ENCODE peak calls at places on chromosome 18, in six cellular contexts. One of them, this sample, is unnamed.

GRCh38 chr18:12317664-12318333 is 9.8 kb downstream of the TUBB6 start:
- DNase-seq in CD8-positive, alpha-beta T cell: no peak
- DNase-seq in heart right ventricle: no peak
- DNase-seq in OCI-LY7: peak
- DNase-seq in heart left ventricle: no peak
- DNase-seq in mesenchymal stem cell: peak
- DNase-seq in this sample: no peak

GRCh38 chr18:55861266-55861665 is 273.3 kb upstream of the TCF4 start:
- DNase-seq in CD8-positive, alpha-beta T cell: no peak
- DNase-seq in heart right ventricle: no peak
- DNase-seq in OCI-LY7: no peak
- DNase-seq in heart left ventricle: no peak
- DNase-seq in mesenchymal stem cell: peak
- DNase-seq in this sample: no peak

GRCh38 chr18:37570336-37570930 is 4.8 kb upstream of the CELF4 start:
- DNase-seq in CD8-positive, alpha-beta T cell: no peak
- DNase-seq in heart right ventricle: no peak
- DNase-seq in OCI-LY7: no peak
- DNase-seq in heart left ventricle: no peak
- DNase-seq in mesenchymal stem cell: no peak
- DNase-seq in this sample: no peak

GRCh38 chr18:28984731-28985130 is 807.8 kb upstream of the CDH2 start:
- DNase-seq in CD8-positive, alpha-beta T cell: no peak
- DNase-seq in heart right ventricle: no peak
- DNase-seq in OCI-LY7: no peak
- DNase-seq in heart left ventricle: no peak
- DNase-seq in mesenchymal stem cell: no peak
- DNase-seq in this sample: no peak

GRCh38 chr18:10791141-10791808 is 265.4 kb downstream of the NAPG start:
- DNase-seq in CD8-positive, alpha-beta T cell: no peak
- DNase-seq in heart right ventricle: no peak
- DNase-seq in OCI-LY7: peak
- DNase-seq in heart left ventricle: no peak
- DNase-seq in mesenchymal stem cell: peak
- DNase-seq in this sample: no peak

GRCh38 chr18:30687501-30687900 is 355.0 kb downstream of the DSC3 start:
- DNase-seq in CD8-positive, alpha-beta T cell: no peak
- DNase-seq in heart right ventricle: no peak
- DNase-seq in OCI-LY7: no peak
- DNase-seq in heart left ventricle: no peak
- DNase-seq in mesenchymal stem cell: no peak
- DNase-seq in this sample: no peak

GRCh38 chr18:35703043-35703688 is 121.6 kb downstream of the GALNT1 start:
- DNase-seq in CD8-positive, alpha-beta T cell: no peak
- DNase-seq in heart right ventricle: no peak
- DNase-seq in OCI-LY7: no peak
- DNase-seq in heart left ventricle: no peak
- DNase-seq in mesenchymal stem cell: peak
- DNase-seq in this sample: no peak

GRCh38 chr18:63363951-63364350 is 3.1 kb downstream of the KDSR start:
- DNase-seq in CD8-positive, alpha-beta T cell: peak
- DNase-seq in heart right ventricle: no peak
- DNase-seq in OCI-LY7: no peak
- DNase-seq in heart left ventricle: no peak
- DNase-seq in mesenchymal stem cell: no peak
- DNase-seq in this sample: peak

GRCh38 chr18:8423051-8423558 is 186.1 kb upstream of the RAB12 start:
- DNase-seq in CD8-positive, alpha-beta T cell: no peak
- DNase-seq in heart right ventricle: no peak
- DNase-seq in OCI-LY7: no peak
- DNase-seq in heart left ventricle: peak
- DNase-seq in mesenchymal stem cell: peak
- DNase-seq in this sample: no peak

GRCh38 chr18:46761054-46761769 is 4.4 kb upstream of the ST8SIA5 start:
- DNase-seq in CD8-positive, alpha-beta T cell: no peak
- DNase-seq in heart right ventricle: no peak
- DNase-seq in OCI-LY7: no peak
- DNase-seq in heart left ventricle: no peak
- DNase-seq in mesenchymal stem cell: no peak
- DNase-seq in this sample: no peak

DNA sequence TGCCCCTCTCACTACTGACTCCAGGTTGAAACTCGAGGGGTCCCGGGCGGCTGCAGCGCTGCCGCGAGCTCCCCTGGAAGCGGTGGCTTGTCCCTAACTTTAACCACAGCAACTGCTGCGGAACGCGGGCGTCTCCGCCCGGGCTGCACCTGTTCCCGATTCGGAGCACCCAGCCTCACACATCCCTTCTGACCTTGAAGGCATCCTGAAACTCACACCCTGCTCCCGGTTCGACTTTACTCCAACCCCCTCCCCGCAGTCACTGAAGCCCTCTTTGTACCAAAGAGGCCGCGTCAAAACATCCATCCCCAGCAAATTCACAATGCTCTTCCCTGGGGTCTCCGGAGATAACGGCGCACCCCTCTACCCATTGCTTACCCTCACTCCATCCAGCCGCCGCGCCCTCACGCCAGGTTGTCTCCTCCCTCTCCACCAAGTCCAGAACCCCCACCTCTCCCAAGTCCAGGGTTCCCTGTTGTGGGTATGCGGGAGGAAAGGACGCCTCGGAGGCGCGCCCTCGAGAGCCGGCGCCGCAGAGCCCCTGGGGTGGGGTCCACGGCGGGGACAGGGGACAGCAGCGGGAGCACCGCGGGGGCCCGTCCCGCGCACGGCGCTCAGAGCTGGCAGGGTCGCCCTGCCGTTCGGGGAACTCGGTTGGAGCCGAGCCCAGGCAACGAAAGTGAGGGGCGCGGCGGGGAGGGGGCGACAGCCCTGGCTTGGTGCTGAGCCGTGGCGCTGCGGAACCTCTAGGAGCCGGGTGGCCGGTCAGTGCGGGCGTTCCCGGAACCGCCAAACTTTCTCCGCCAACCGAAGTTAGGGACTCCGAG is 938 bp downstream of the MYO5B start:
- DNase-seq in CD8-positive, alpha-beta T cell: no peak
- DNase-seq in heart right ventricle: no peak
- DNase-seq in OCI-LY7: no peak
- DNase-seq in heart left ventricle: no peak
- DNase-seq in mesenchymal stem cell: no peak
- DNase-seq in this sample: no peak
- H3K27ac ChIP-seq in CD8-positive, alpha-beta T cell: no peak
- H3K27ac ChIP-seq in heart right ventricle: no peak
- H3K27ac ChIP-seq in OCI-LY7: no peak
- H3K27ac ChIP-seq in heart left ventricle: no peak
- H3K27ac ChIP-seq in mesenchymal stem cell: no peak
- H3K27ac ChIP-seq in this sample: no peak

DNA sequence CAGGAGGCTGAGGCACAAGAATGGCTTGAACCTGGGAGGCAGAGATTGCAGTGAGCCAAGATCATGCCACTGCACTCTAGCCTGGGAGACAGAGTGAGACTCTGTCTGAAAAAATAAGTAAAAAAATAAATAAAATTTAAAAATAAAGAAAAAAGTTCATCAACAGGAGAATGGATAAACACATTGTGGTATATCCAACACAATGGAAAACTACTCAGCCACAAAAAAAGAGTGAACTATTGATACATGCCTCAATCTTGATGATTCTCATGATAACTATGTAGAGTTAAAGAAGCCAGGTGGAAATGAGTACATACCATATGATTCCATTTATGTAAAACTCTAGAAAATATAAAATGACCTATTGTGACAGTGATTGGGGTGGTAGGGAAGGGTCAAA is 124.3 kb upstream of the AQP4 start:
- DNase-seq in CD8-positive, alpha-beta T cell: no peak
- DNase-seq in heart right ventricle: no peak
- DNase-seq in OCI-LY7: no peak
- DNase-seq in heart left ventricle: no peak
- DNase-seq in mesenchymal stem cell: no peak
- DNase-seq in this sample: no peak
- H3K4me3 ChIP-seq in CD8-positive, alpha-beta T cell: no peak
- H3K4me3 ChIP-seq in heart right ventricle: no peak
- H3K4me3 ChIP-seq in OCI-LY7: no peak
- H3K4me3 ChIP-seq in heart left ventricle: no peak
- H3K4me3 ChIP-seq in mesenchymal stem cell: no peak
- H3K4me3 ChIP-seq in this sample: no peak

GRCh38 chr18:48325115-48325670 is 84.0 kb downstream of the ZBTB7C start:
- DNase-seq in CD8-positive, alpha-beta T cell: no peak
- DNase-seq in heart right ventricle: no peak
- DNase-seq in OCI-LY7: no peak
- DNase-seq in heart left ventricle: no peak
- DNase-seq in mesenchymal stem cell: no peak
- DNase-seq in this sample: no peak

GRCh38 chr18:48330016-48330991 is 78.9 kb downstream of the ZBTB7C start:
- DNase-seq in CD8-positive, alpha-beta T cell: no peak
- DNase-seq in heart right ventricle: no peak
- DNase-seq in OCI-LY7: no peak
- DNase-seq in heart left ventricle: no peak
- DNase-seq in mesenchymal stem cell: peak
- DNase-seq in this sample: no peak

GRCh38 chr18:48324651-48325050 is 84.5 kb downstream of the ZBTB7C start:
- DNase-seq in CD8-positive, alpha-beta T cell: no peak
- DNase-seq in heart right ventricle: no peak
- DNase-seq in OCI-LY7: no peak
- DNase-seq in heart left ventricle: no peak
- DNase-seq in mesenchymal stem cell: no peak
- DNase-seq in this sample: no peak

GRCh38 chr18:48328473-48329205 is 80.5 kb downstream of the ZBTB7C start:
- DNase-seq in CD8-positive, alpha-beta T cell: no peak
- DNase-seq in heart right ventricle: no peak
- DNase-seq in OCI-LY7: no peak
- DNase-seq in heart left ventricle: no peak
- DNase-seq in mesenchymal stem cell: peak
- DNase-seq in this sample: no peak

GRCh38 chr18:48326901-48327675 is 82.1 kb downstream of the ZBTB7C start:
- DNase-seq in CD8-positive, alpha-beta T cell: no peak
- DNase-seq in heart right ventricle: no peak
- DNase-seq in OCI-LY7: no peak
- DNase-seq in heart left ventricle: no peak
- DNase-seq in mesenchymal stem cell: peak
- DNase-seq in this sample: no peak
- H3K27ac ChIP-seq in CD8-positive, alpha-beta T cell: no peak
- H3K27ac ChIP-seq in heart right ventricle: no peak
- H3K27ac ChIP-seq in OCI-LY7: no peak
- H3K27ac ChIP-seq in heart left ventricle: no peak
- H3K27ac ChIP-seq in mesenchymal stem cell: peak
- H3K27ac ChIP-seq in this sample: no peak

DNA sequence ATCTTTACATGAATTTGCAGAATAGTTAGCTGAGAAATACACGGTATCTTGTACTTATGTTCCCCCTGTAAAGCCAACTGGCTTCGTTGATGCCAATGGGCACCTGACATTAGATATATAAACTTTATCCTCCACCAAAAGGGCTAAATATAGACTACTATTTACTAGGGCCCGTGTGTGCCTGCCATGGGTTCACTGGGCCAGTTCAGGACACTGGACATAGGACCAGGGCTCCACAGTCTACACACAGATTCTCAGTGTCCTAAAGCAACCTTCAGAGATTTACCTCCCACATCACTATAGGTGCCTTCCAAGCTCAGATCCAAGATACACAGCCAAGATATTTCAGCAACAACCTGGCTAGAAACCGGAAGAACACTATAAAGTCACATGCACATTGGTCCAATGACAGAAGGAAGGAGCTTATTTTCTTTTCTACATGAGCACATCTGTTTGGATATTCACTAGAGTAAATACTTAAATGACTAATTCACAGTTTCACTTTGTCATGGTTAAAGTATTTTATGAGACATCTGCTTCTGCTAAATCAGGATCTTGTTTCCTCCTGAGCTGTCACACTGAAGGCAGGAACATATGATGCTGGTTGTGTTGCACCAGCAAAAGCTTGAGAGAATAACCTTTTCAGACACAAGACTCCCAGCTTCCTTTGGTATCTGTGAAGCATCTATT is 95.1 kb downstream of the MYO5B start:
- DNase-seq in CD8-positive, alpha-beta T cell: no peak
- DNase-seq in heart right ventricle: no peak
- DNase-seq in OCI-LY7: no peak
- DNase-seq in heart left ventricle: no peak
- DNase-seq in mesenchymal stem cell: peak
- DNase-seq in this sample: no peak
- H3K4me3 ChIP-seq in CD8-positive, alpha-beta T cell: no peak
- H3K4me3 ChIP-seq in heart right ventricle: no peak
- H3K4me3 ChIP-seq in OCI-LY7: no peak
- H3K4me3 ChIP-seq in heart left ventricle: no peak
- H3K4me3 ChIP-seq in mesenchymal stem cell: no peak
- H3K4me3 ChIP-seq in this sample: no peak

DNA sequence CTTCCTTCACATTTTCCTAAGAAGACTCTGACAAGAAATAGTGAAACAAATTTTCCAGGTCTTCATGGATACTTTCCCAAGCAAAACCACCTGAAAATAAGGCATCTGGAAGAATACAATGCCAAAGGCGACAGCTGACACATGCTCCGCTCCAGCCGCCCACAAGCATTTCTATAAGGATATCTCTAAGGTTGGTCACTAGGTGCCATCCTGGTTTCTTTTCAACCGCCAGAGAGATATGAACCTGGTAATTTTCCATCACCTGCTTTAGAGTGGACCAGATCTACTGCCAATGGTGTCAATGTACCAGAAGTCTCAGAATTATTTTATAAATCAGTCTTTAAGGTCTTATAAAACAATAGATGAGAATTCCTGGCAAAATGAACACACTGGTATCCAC is 97.2 kb downstream of the GAREM1 start:
- DNase-seq in CD8-positive, alpha-beta T cell: no peak
- DNase-seq in heart right ventricle: no peak
- DNase-seq in OCI-LY7: no peak
- DNase-seq in heart left ventricle: no peak
- DNase-seq in mesenchymal stem cell: no peak
- DNase-seq in this sample: no peak
- H3K27ac ChIP-seq in CD8-positive, alpha-beta T cell: no peak
- H3K27ac ChIP-seq in heart right ventricle: no peak
- H3K27ac ChIP-seq in OCI-LY7: no peak
- H3K27ac ChIP-seq in heart left ventricle: no peak
- H3K27ac ChIP-seq in mesenchymal stem cell: no peak
- H3K27ac ChIP-seq in this sample: no peak

GRCh38 chr18:23114171-23114881 is 21.0 kb upstream of the CABLES1 start:
- DNase-seq in CD8-positive, alpha-beta T cell: no peak
- DNase-seq in heart right ventricle: no peak
- DNase-seq in OCI-LY7: no peak
- DNase-seq in heart left ventricle: no peak
- DNase-seq in mesenchymal stem cell: peak
- DNase-seq in this sample: no peak
- H3K4me3 ChIP-seq in CD8-positive, alpha-beta T cell: no peak
- H3K4me3 ChIP-seq in heart right ventricle: no peak
- H3K4me3 ChIP-seq in OCI-LY7: no peak
- H3K4me3 ChIP-seq in heart left ventricle: no peak
- H3K4me3 ChIP-seq in mesenchymal stem cell: no peak
- H3K4me3 ChIP-seq in this sample: no peak

GRCh38 chr18:73045037-73045436 is 177.2 kb upstream of the NETO1 start:
- DNase-seq in CD8-positive, alpha-beta T cell: no peak
- DNase-seq in heart right ventricle: no peak
- DNase-seq in OCI-LY7: no peak
- DNase-seq in heart left ventricle: no peak
- DNase-seq in mesenchymal stem cell: no peak
- DNase-seq in this sample: no peak
- H3K27ac ChIP-seq in CD8-positive, alpha-beta T cell: no peak
- H3K27ac ChIP-seq in heart right ventricle: no peak
- H3K27ac ChIP-seq in OCI-LY7: no peak
- H3K27ac ChIP-seq in heart left ventricle: no peak
- H3K27ac ChIP-seq in mesenchymal stem cell: no peak
- H3K27ac ChIP-seq in this sample: no peak

GRCh38 chr18:3217930-3218647 is 1.7 kb downstream of the MYOM1 start:
- DNase-seq in CD8-positive, alpha-beta T cell: no peak
- DNase-seq in heart right ventricle: no peak
- DNase-seq in OCI-LY7: no peak
- DNase-seq in heart left ventricle: peak
- DNase-seq in mesenchymal stem cell: peak
- DNase-seq in this sample: no peak
- H3K4me3 ChIP-seq in CD8-positive, alpha-beta T cell: no peak
- H3K4me3 ChIP-seq in heart right ventricle: peak
- H3K4me3 ChIP-seq in OCI-LY7: no peak
- H3K4me3 ChIP-seq in heart left ventricle: peak
- H3K4me3 ChIP-seq in mesenchymal stem cell: no peak
- H3K4me3 ChIP-seq in this sample: no peak